ENCODE peak calls at places on chromosomes 13 and 19, in four cellular contexts. Q is IMR-90, U is mesendoderm, T is H1. D is an unnamed sample.

GRCh38 chr19:5172859-5173577 is 167.6 kb downstream of the PTPRS start:
- DNase-seq in Q (peak), T (no peak), U (peak), D (no peak)

GRCh38 chr13:20161275-20161950 is 561 bp upstream of the GJA3 start:
- DNase-seq in U (no peak), T (no peak), Q (no peak), D (no peak)

GRCh38 chr19:33171916-33172359 is 22.2 kb upstream of the LRP3 start:
- DNase-seq in U (no peak), Q (peak), T (no peak), D (no peak)

GRCh38 chr13:97600438-97601080 is 166.6 kb downstream of the RAP2A start:
- DNase-seq in Q (peak), T (no peak), U (no peak), D (no peak)

GRCh38 chr19:3178973-3179738 is 587 bp downstream of the S1PR4 start:
- DNase-seq in Q (no peak), T (no peak), U (no peak), D (peak)

GRCh38 chr13:26340812-26341211 is 86.9 kb downstream of the CDK8 start:
- DNase-seq in U (no peak), T (no peak), Q (peak), D (no peak)

GRCh38 chr13:39406688-39407087 is 196.3 kb downstream of the LHFPL6 start:
- DNase-seq in U (peak), T (no peak), Q (no peak), D (no peak)

GRCh38 chr13:38952827-38953226 is 37.8 kb downstream of the STOML3 start:
- DNase-seq in T (no peak), Q (no peak), U (no peak), D (no peak)

GRCh38 chr19:12481781-12482504 is 2.7 kb downstream of the ZNF709 start:
- DNase-seq in U (no peak), T (no peak), Q (no peak), D (no peak)

GRCh38 chr13:94479559-94480095 is at the start of gene DCT:
- DNase-seq in U (no peak), T (no peak), Q (no peak), D (no peak)

GRCh38 chr19:33763661-33764343 is 32.9 kb upstream of the KCTD15 start:
- DNase-seq in Q (no peak), T (no peak), U (no peak), D (no peak)

GRCh38 chr13:52734075-52734623 is 5.5 kb downstream of the CNMD start:
- DNase-seq in Q (no peak), U (no peak), T (no peak), D (no peak)
- H4K5ac ChIP-seq in Q (no peak), U (no peak), T (no peak), D (no peak)

DNA sequence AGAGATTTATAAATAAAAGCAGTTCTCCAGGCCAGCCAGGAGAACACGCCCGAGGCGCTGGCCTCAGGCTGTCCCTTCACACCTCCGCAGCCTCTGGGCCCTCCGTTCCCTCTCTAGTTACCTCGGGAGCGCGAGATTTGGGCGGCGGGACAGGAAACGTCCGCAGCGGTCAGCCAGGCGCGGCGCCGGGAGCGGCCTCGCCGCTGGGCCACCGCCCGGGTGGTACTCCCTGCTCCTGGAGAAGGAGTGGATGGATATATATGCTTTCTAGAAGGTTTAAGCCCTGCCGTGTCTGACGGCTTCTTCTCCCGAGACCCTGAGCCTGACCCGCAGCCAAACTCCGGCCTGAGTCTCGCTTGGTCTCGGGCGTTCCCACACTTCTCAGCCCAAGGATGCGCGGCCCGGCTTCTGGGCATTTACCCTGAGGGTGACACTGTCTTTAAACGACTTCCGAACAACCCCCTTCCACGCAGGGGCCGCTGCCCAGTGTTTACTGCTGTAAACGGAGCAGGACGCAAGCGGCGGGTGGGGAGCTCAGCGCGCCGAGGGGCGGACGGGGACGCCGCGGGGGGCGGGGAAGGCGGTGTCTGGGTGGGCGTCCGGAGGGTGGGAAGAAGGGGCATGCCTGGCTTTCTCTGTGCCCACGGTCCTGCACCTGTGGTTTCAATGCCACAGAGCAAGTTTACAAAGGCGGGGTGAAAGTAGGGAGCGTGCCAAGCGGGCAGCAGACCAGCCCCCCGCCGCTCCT is 2.0 kb upstream of the ZIC2 start:
- DNase-seq in T (no peak), Q (no peak), U (peak), D (peak)
- H3K9ac ChIP-seq in T (peak), Q (no peak), U (peak), D (peak)

GRCh38 chr19:58555369-58555885 is 522 bp upstream of the CHMP2A start:
- DNase-seq in T (no peak), Q (no peak), U (no peak), D (no peak)
- H2BK120ac ChIP-seq in T (no peak), Q (no peak), U (no peak), D (no peak)

GRCh38 chr19:883661-884211 is 9.3 kb downstream of the MED16 start:
- DNase-seq in T (no peak), Q (no peak), U (peak), D (peak)
- H4K5ac ChIP-seq in T (no peak), Q (no peak), U (no peak), D (no peak)

GRCh38 chr13:51590966-51591627 is 6.8 kb downstream of the WDFY2 start:
- DNase-seq in T (no peak), U (peak), Q (peak), D (no peak)
- H3K9ac ChIP-seq in T (no peak), U (peak), Q (no peak), D (no peak)

GRCh38 chr13:30802953-30803478 is 67.7 kb downstream of the ALOX5AP start:
- DNase-seq in Q (peak), U (peak), T (peak), D (peak)
- H2BK120ac ChIP-seq in Q (peak), U (no peak), T (no peak), D (no peak)